ENCODE peak calls at places on chromosomes 1 and 21, in six cellular contexts. S is renal cortical epithelial cell, U is hepatocyte, Q is adrenal gland, P is tibial nerve, M is cardiac fibroblast. B is an unnamed sample.

GRCh38 chr1:63663873-63664272 is 70.7 kb downstream of the PGM1 start:
- DNase-seq in S (peak; percentile 66), Q (no peak), U (no peak), M (peak; percentile 46), P (no peak), B (no peak)

GRCh38 chr1:231233735-231234417 is 7.1 kb upstream of the GNPAT start:
- DNase-seq in S (peak; percentile 83), Q (peak; percentile 46), M (no peak), P (no peak), U (peak; percentile 72), B (peak; percentile 80)

GRCh38 chr1:154877370-154877974 is 7.4 kb upstream of the KCNN3 start:
- DNase-seq in M (peak; percentile 36), P (no peak), Q (no peak), S (peak; percentile 41), U (peak; percentile 58), B (peak; percentile 36)

GRCh38 chr21:39108291-39109162 is 74.7 kb downstream of the PSMG1 start:
- DNase-seq in P (no peak), S (no peak), Q (no peak), U (no peak), M (no peak), B (no peak)

GRCh38 chr1:83856381-83856780 is 142.6 kb downstream of the TTLL7 start:
- DNase-seq in U (no peak), Q (no peak), P (no peak), S (no peak), M (no peak), B (no peak)

GRCh38 chr1:59272507-59272906 is 24.4 kb upstream of the FGGY start:
- DNase-seq in P (no peak), S (peak; percentile 85), M (peak; percentile 91), Q (no peak), U (no peak), B (no peak)

GRCh38 chr1:226939439-226940028 is 560 bp upstream of the COQ8A start:
- DNase-seq in Q (peak; percentile 70), U (peak; percentile 71), P (peak; percentile 44), S (no peak), M (no peak), B (peak; percentile 62)

GRCh38 chr21:31293986-31294385 is 50.1 kb downstream of the TIAM1 start:
- DNase-seq in P (no peak), S (peak; percentile 95), M (peak; percentile 93), Q (no peak), U (peak; percentile 40), B (no peak)

GRCh38 chr21:21216013-21216412 is 217.8 kb downstream of the NCAM2 start:
- DNase-seq in S (no peak), M (no peak), U (no peak), Q (no peak), P (no peak), B (no peak)

GRCh38 chr1:179952181-179952580 is 2.4 kb upstream of the CEP350 start:
- DNase-seq in P (no peak), S (no peak), M (no peak), Q (no peak), U (no peak), B (no peak)

B was measured in HT-29.